ENCODE peak calls at places on chromosomes 7 and 10, in five cellular contexts. L is GM04504; A is activated CD4-positive, CD25-positive, alpha-beta regulatory T cell; T is IMR-90; O is stromal cell of bone marrow. J is an unnamed sample.

GRCh38 chr7:37440738-37441404 is 7.8 kb downstream of the ELMO1 start:
- DNase-seq in T (no peak), L (no peak), A (no peak), O (no peak), J (no peak)

GRCh38 chr10:101031796-101032636 is 982 bp downstream of the SFXN3 start:
- DNase-seq in O (peak; percentile 57), L (no peak), A (peak; percentile 57), T (peak; percentile 63), J (peak; percentile 66)

GRCh38 chr10:68239596-68240150 is 7.8 kb upstream of the ATOH7 start:
- DNase-seq in T (peak; percentile 57), L (no peak), A (no peak), O (no peak), J (no peak)

GRCh38 chr10:20879136-20879535 is 18.0 kb downstream of the NEBL start:
- DNase-seq in A (no peak), L (no peak), T (no peak), O (no peak), J (no peak)

GRCh38 chr10:32577448-32577847 is 131.5 kb downstream of the CCDC7 start:
- DNase-seq in T (peak; percentile 9), O (peak; percentile 9), L (peak; percentile 27), A (no peak), J (no peak)

GRCh38 chr7:50781371-50781770 is 1.3 kb downstream of the GRB10 start:
- DNase-seq in O (no peak), L (no peak), T (no peak), A (no peak), J (no peak)

GRCh38 chr7:81462672-81463071 is 307.2 kb downstream of the HGF start:
- DNase-seq in L (no peak), T (peak; percentile 85), A (no peak), O (no peak), J (no peak)

GRCh38 chr7:94080551-94080950 is 76.4 kb upstream of the BET1 start:
- DNase-seq in O (no peak), L (no peak), T (no peak), A (no peak), J (no peak)

GRCh38 chr10:101615760-101616116 is 27.6 kb downstream of the DPCD start:
- DNase-seq in O (no peak), L (no peak), T (no peak), A (no peak), J (no peak)

GRCh38 chr10:85976267-85976793 is 390.3 kb downstream of the GRID1 start:
- DNase-seq in T (no peak), O (no peak), L (no peak), A (no peak), J (no peak)

GRCh38 chr7:108012499-108013430 is 9.8 kb upstream of the LAMB1 start:
- DNase-seq in T (peak; percentile 79), O (no peak), A (no peak), L (no peak), J (no peak)

GRCh38 chr7:135215180-135215579 is 3.9 kb upstream of the WDR91 start:
- DNase-seq in T (no peak), A (no peak), O (no peak), L (no peak), J (no peak)

GRCh38 chr10:9957352-9957751 is 1060.3 kb upstream of the CELF2 start:
- DNase-seq in A (no peak), T (peak; percentile 44), L (no peak), O (peak; percentile 29), J (no peak)

GRCh38 chr10:63068246-63068645 is 64.9 kb upstream of the NRBF2 start:
- DNase-seq in T (no peak), A (no peak), L (no peak), O (peak; percentile 9), J (no peak)